ENCODE peak calls at places on chromosomes 7 and 10, in four cellular contexts. Y, T, L and C are unnamed samples.

GRCh38 chr10:12909182-12909835 is 92.2 kb downstream of the CCDC3 start:
- DNase-seq in L (no peak), T (no peak), Y (no peak), C (no peak)

GRCh38 chr10:84837041-84837766 is 508.8 kb downstream of the CCSER2 start:
- DNase-seq in L (no peak), Y (no peak), T (no peak), C (no peak)

GRCh38 chr7:36153571-36154097 is 580 bp downstream of the EEPD1 start:
- DNase-seq in T (peak; percentile 25), Y (no peak), L (no peak), C (no peak)

GRCh38 chr10:86229811-86230409 is 136.7 kb downstream of the GRID1 start:
- DNase-seq in L (no peak), Y (no peak), T (no peak), C (no peak)

GRCh38 chr7:33379891-33380525 is 250.6 kb downstream of the BBS9 start:
- DNase-seq in L (no peak), Y (no peak), T (no peak), C (no peak)

GRCh38 chr7:65342723-65343629 is 30.7 kb upstream of the ZNF92 start:
- DNase-seq in L (no peak), Y (no peak), T (no peak), C (no peak)

GRCh38 chr10:105044902-105045301 is 403.8 kb downstream of the SORCS3 start:
- DNase-seq in L (no peak), Y (no peak), T (no peak), C (no peak)

GRCh38 chr7:102287082-102287464 is 405 bp downstream of the SH2B2 start:
- DNase-seq in T (peak; percentile 24), Y (no peak), L (no peak), C (no peak)

GRCh38 chr7:142908290-142908689 is 22.7 kb upstream of the TRPV6 start:
- DNase-seq in L (no peak), T (no peak), Y (no peak), C (no peak)

GRCh38 chr7:102044984-102045673 is 227.7 kb downstream of the CUX1 start:
- DNase-seq in L (peak; percentile 17), Y (no peak), T (no peak), C (no peak)

GRCh38 chr7:151060416-151061234 is 1.2 kb downstream of the SLC4A2 start:
- DNase-seq in L (no peak), T (no peak), Y (peak; percentile 18), C (peak; percentile 38)

GRCh38 chr10:51301644-51302043 is 227.4 kb downstream of the PRKG1 start:
- DNase-seq in Y (no peak), L (no peak), T (no peak), C (no peak)

GRCh38 chr7:116403265-116403664 is 96.3 kb upstream of the CAV2 start:
- DNase-seq in L (no peak), T (no peak), Y (no peak), C (no peak)

GRCh38 chr7:156163747-156164146 is 351.5 kb upstream of the SHH start:
- DNase-seq in Y (no peak), L (no peak), T (no peak), C (no peak)

GRCh38 chr10:94093286-94093905 is 99.7 kb downstream of the PLCE1 start:
- DNase-seq in L (no peak), Y (no peak), T (no peak), C (no peak)

GRCh38 chr10:32357056-32357735 is 10.2 kb upstream of the EPC1 start:
- DNase-seq in T (no peak), Y (no peak), L (no peak), C (no peak)

GRCh38 chr10:126088144-126088543 is 191.8 kb downstream of the FANK1 start:
- DNase-seq in L (no peak), T (no peak), Y (no peak), C (no peak)

GRCh38 chr10:14382022-14382421 is 51.3 kb upstream of the FRMD4A start:
- DNase-seq in L (no peak), T (peak; percentile 66), Y (peak; percentile 61), C (no peak)

GRCh38 chr7:127383123-127383835 is 9.2 kb downstream of the ZNF800 start:
- DNase-seq in T (no peak), L (no peak), Y (no peak), C (no peak)

GRCh38 chr7:77281780-77282478 is 82.3 kb upstream of the FGL2 start:
- DNase-seq in Y (no peak), L (no peak), T (no peak), C (no peak)

GRCh38 chr7:100687740-100688592 is 6.1 kb downstream of the GIGYF1 start:
- DNase-seq in L (no peak), T (no peak), Y (no peak), C (no peak)

GRCh38 chr7:87155788-87156187 is 3.5 kb downstream of the DMTF1 start:
- DNase-seq in L (no peak), T (no peak), Y (no peak), C (no peak)

GRCh38 chr7:77409739-77410545 is 6.2 kb downstream of the GSAP start:
- DNase-seq in L (no peak), T (no peak), Y (no peak), C (no peak)

GRCh38 chr7:20713792-20714191 is 72.9 kb downstream of the SP8 start:
- DNase-seq in Y (no peak), L (no peak), T (no peak), C (no peak)

GRCh38 chr7:158310924-158311713 is 276.5 kb downstream of the PTPRN2 start:
- DNase-seq in T (no peak), L (no peak), Y (no peak), C (no peak)

GRCh38 chr10:6136215-6137201 is 47.7 kb downstream of the RBM17 start:
- DNase-seq in T (peak; percentile 74), L (no peak), Y (peak; percentile 81), C (no peak)

GRCh38 chr10:71589617-71590551 is 129.7 kb downstream of the C10orf105 start:
- DNase-seq in T (no peak), Y (no peak), L (no peak), C (no peak)

GRCh38 chr10:110323503-110323902 is 18.8 kb upstream of the SMNDC1 start:
- DNase-seq in L (no peak), T (no peak), Y (no peak), C (no peak)

GRCh38 chr7:37901236-37901827 is 15.3 kb downstream of the SFRP4 start:
- DNase-seq in T (no peak), Y (no peak), L (no peak), C (no peak)